ENCODE peak calls at places on chromosomes 1 and 21, in nine cellular contexts. Y, M, A, G, Z, W, R, J and C are unnamed samples.

GRCh38 chr1:94553323-94553730 is 11.8 kb upstream of the F3 start:
- DNase-seq in Z (peak; percentile 69), J (no peak), Y (peak; percentile 32), M (no peak), R (no peak), W (no peak), G (peak; percentile 24), A (no peak), C (peak; percentile 58)

GRCh38 chr1:44361478-44361877 is 6.4 kb upstream of the ERI3 start:
- DNase-seq in Y (no peak), Z (no peak), J (no peak), M (no peak), R (peak; percentile 13), W (no peak), G (peak; percentile 15), A (no peak), C (no peak)

GRCh38 chr1:191641420-191642215 is 516.6 kb upstream of the RGS18 start:
- DNase-seq in G (no peak), Y (peak; percentile 95), J (no peak), A (no peak), W (no peak), M (no peak), Z (peak; percentile 1), R (peak; percentile 2), C (peak; percentile 67)

GRCh38 chr1:2353907-2354438 is 37.4 kb downstream of the MORN1 start:
- DNase-seq in R (no peak), G (no peak), Z (no peak), W (no peak), J (no peak), Y (no peak), M (no peak), A (no peak), C (no peak)

GRCh38 chr1:147580609-147581008 is 39.3 kb downstream of the BCL9 start:
- DNase-seq in W (no peak), G (no peak), A (no peak), R (no peak), Z (no peak), J (no peak), M (no peak), Y (no peak), C (no peak)

GRCh38 chr1:55277377-55278130 is 62.4 kb upstream of the USP24 start:
- DNase-seq in M (peak; percentile 87), W (peak; percentile 73), Z (peak; percentile 90), Y (peak; percentile 73), A (peak; percentile 73), R (peak; percentile 89), J (no peak), G (peak; percentile 80), C (peak; percentile 77)

GRCh38 chr21:40355076-40355475 is 487.8 kb downstream of the PCP4 start:
- DNase-seq in Z (no peak), R (no peak), Y (no peak), M (no peak), J (no peak), W (no peak), A (no peak), G (no peak), C (no peak)

GRCh38 chr1:156586323-156586722 is 5.3 kb upstream of the NAXE start:
- DNase-seq in Y (no peak), W (no peak), Z (no peak), J (no peak), R (no peak), M (no peak), A (no peak), G (no peak), C (no peak)

GRCh38 chr1:146039844-146040194 is 18.3 kb upstream of the HJV start:
- DNase-seq in J (no peak), G (no peak), Y (no peak), M (no peak), Z (no peak), W (no peak), A (no peak), R (no peak), C (no peak)

GRCh38 chr1:16888806-16889178 is 7.0 kb upstream of the RNU1-2 start:
- DNase-seq in A (no peak), M (no peak), J (no peak), W (peak; percentile 5), Z (no peak), R (peak; percentile 50), Y (no peak), G (peak; percentile 20), C (peak; percentile 34)

GRCh38 chr1:90274376-90274775 is 279.5 kb downstream of the ZNF326 start:
- DNase-seq in Y (no peak), A (no peak), R (no peak), G (no peak), Z (no peak), J (no peak), M (no peak), W (no peak), C (no peak)

GRCh38 chr1:37892151-37893047 is 33.0 kb upstream of the MTF1 start:
- DNase-seq in M (no peak), A (no peak), W (peak; percentile 61), Z (no peak), G (peak; percentile 40), J (no peak), R (peak; percentile 72), Y (peak; percentile 14), C (no peak)

GRCh38 chr1:178941849-178942248 is 71.0 kb upstream of the ANGPTL1 start:
- DNase-seq in R (peak; percentile 83), J (no peak), M (no peak), W (no peak), Y (peak; percentile 10), G (no peak), Z (no peak), A (no peak), C (peak; percentile 19)

GRCh38 chr1:167663002-167663772 is 33.2 kb downstream of the RCSD1 start:
- DNase-seq in M (no peak), A (no peak), G (peak; percentile 18), J (no peak), Z (peak; percentile 74), W (peak; percentile 73), Y (peak; percentile 40), R (peak; percentile 83), C (peak; percentile 6)

GRCh38 chr21:38810826-38811164 is 5.1 kb downstream of the ETS2 start:
- DNase-seq in W (no peak), G (no peak), A (no peak), M (no peak), R (no peak), Y (no peak), J (no peak), Z (no peak), C (no peak)
- H3K4me3 ChIP-seq in W (no peak overlapping the region), G (no peak overlapping the region), A (no peak overlapping the region), M (peak overlapping the region; percentile 82), R (peak overlapping the region; percentile 16), Y (no peak overlapping the region), J (peak overlapping the region; percentile 91), Z (no peak overlapping the region), C (no peak overlapping the region)

GRCh38 chr1:203269654-203270020 is 35.7 kb upstream of the BTG2 start:
- DNase-seq in Z (peak; percentile 60), R (no peak), Y (no peak), M (no peak), J (no peak), G (no peak), A (no peak), W (no peak), C (no peak)

GRCh38 chr1:203268901-203269653 is 36.2 kb upstream of the BTG2 start:
- DNase-seq in J (no peak), G (peak; percentile 83), A (peak; percentile 54), Z (peak; percentile 96), W (peak; percentile 73), M (no peak), Y (peak; percentile 73), R (peak; percentile 80), C (peak; percentile 67)

GRCh38 chr1:203265541-203265940 is 36.1 kb upstream of the CHIT1 start:
- DNase-seq in A (no peak), R (no peak), G (no peak), Y (no peak), J (no peak), W (no peak), Z (no peak), M (no peak), C (no peak)

GRCh38 chr1:203267347-203267846 is 37.9 kb upstream of the BTG2 start:
- DNase-seq in G (peak; percentile 91), Z (peak; percentile 97), Y (peak; percentile 73), W (peak; percentile 87), J (no peak), A (peak; percentile 75), R (peak; percentile 90), M (peak; percentile 88), C (peak; percentile 89)

GRCh38 chr1:203267912-203268311 is 37.4 kb upstream of the BTG2 start:
- DNase-seq in A (no peak), R (no peak), J (no peak), Y (no peak), M (no peak), Z (no peak), W (no peak), G (no peak), C (no peak)
- H3K4me3 ChIP-seq in A (peak overlapping the region; percentile 80), R (peak overlapping the region; percentile 91), J (peak overlapping the region; percentile 69), Y (peak overlapping the region; percentile 63), M (peak overlapping the region; percentile 48), Z (peak overlapping the region; percentile 62), W (peak overlapping the region; percentile 84), G (peak overlapping the region; percentile 64), C (peak overlapping the region; percentile 55)

DNA sequence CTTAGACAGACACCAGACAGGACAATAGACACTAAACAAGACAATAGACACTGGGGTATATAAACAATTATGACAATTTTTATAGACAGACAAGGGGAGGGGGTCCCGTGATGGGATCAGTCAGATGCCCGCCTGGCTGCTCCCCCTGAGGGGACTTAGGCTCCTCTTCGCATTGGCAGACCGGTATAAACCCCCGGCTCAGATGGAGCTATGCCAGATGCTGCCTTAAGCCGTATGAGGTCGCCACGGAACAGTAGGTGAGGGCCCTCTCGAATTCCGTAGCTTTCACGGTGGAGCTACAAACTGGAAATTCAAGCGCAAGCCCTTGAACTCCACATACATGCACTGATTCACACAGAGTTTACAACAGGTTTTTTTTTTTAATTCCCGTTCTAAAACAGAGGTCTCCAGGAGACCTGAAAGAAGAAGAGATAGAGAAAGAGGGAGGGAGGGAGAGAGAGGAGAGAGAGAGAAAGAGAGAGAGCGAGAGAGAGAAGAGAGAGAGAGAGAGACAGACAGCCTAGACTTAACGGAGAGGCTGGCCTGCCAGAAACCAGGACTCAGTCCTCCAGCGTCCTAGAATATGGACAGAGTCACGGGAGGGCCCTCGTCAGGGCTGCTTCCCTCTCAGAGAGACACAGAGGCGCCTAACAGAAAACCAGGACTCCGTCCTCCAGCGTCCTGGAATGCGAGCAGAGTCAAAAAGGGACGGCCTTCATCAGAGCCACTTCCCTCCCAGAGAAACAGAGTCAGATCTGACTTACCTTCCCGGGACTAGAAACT is 24.4 kb upstream of the TMEM54 start:
- DNase-seq in J (no peak), M (no peak), A (peak; percentile 20), Z (peak; percentile 82), Y (no peak), G (peak; percentile 22), W (no peak), R (peak; percentile 67), C (peak; percentile 22)
- H3K4me3 ChIP-seq in J (peak overlapping the region; percentile 9), M (no peak overlapping the region), A (no peak overlapping the region), Z (peak overlapping the region; percentile 57), Y (no peak overlapping the region), G (no peak overlapping the region), W (no peak overlapping the region), R (no peak overlapping the region), C (no peak overlapping the region)

DNA sequence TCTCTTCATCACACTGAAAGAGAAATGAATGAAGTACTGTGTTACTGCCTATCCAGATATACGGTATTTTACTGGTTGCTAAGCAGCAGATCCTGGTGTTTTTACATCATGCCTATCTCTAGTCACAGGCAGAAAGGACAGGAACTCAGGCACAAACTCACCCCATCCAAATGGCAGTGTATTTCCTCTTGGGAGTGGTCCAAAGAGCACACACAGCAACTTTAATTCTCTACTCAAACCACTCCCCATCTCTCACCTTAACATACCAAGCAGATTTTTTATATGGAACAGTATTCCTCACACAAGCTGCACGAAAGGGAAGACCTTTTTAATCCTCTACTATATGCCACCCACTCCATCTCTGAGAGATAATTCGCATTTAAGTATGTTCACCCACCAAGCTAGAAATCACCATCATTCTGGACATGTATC is 27.3 kb downstream of the EIF4G3 start:
- DNase-seq in Z (no peak), J (no peak), W (peak; percentile 79), R (peak; percentile 85), M (peak; percentile 38), Y (peak; percentile 77), G (peak; percentile 82), A (no peak), C (peak; percentile 67)
- H3K4me3 ChIP-seq in Z (no peak overlapping the region), J (no peak overlapping the region), W (peak overlapping the region; percentile 12), R (peak overlapping the region; percentile 26), M (no peak overlapping the region), Y (no peak overlapping the region), G (no peak overlapping the region), A (no peak overlapping the region), C (no peak overlapping the region)